ENCODE peak calls at places on chromosomes 11 and 22, in four cellular contexts. T is neural progenitor cell, M is PC-3, X is choroid plexus epithelial cell. J is an unnamed sample.

GRCh38 chr11:113073290-113073953 is 112.2 kb downstream of the NCAM1 start:
- DNase-seq in X (no peak), M (no peak), T (no peak), J (no peak)

GRCh38 chr22:24763872-24764485 is 10.5 kb downstream of the PIWIL3 start:
- DNase-seq in T (no peak), M (no peak), X (no peak), J (no peak)

GRCh38 chr11:102341844-102342318 is 5.1 kb upstream of the BIRC2 start:
- DNase-seq in X (peak), T (peak), M (peak), J (peak)

GRCh38 chr11:2589538-2589934 is 110.3 kb downstream of the KCNQ1OT1 start:
- DNase-seq in T (no peak), M (no peak), X (no peak), J (no peak)

GRCh38 chr11:30392221-30392784 is 69.4 kb downstream of the ARL14EP start:
- DNase-seq in M (no peak), T (no peak), X (peak), J (no peak)

GRCh38 chr11:108586600-108586999 is 7.0 kb downstream of the EXPH5 start:
- DNase-seq in X (no peak), T (no peak), M (peak), J (no peak)

GRCh38 chr11:77471520-77472234 is 2.2 kb downstream of the PAK1 start:
- DNase-seq in M (peak), X (peak), T (peak), J (no peak)

GRCh38 chr11:85791326-85791990 is 19.5 kb downstream of the SYTL2 start:
- DNase-seq in X (no peak), T (no peak), M (no peak), J (no peak)

GRCh38 chr11:83724704-83725114 is 438.5 kb upstream of the CCDC90B start:
- DNase-seq in X (peak), T (peak), M (peak), J (peak)

GRCh38 chr11:119044708-119045107 is 12.3 kb downstream of the HYOU1 start:
- DNase-seq in X (no peak), T (peak), M (no peak), J (no peak)

GRCh38 chr22:41367680-41368542 is 13.8 kb upstream of the TEF start:
- DNase-seq in X (peak), T (peak), M (no peak), J (no peak)

GRCh38 chr11:46930089-46930488 is 6.5 kb upstream of the CSTPP1 start:
- DNase-seq in X (peak), M (peak), T (no peak), J (no peak)

GRCh38 chr22:24181088-24181995 is at the start of gene SUSD2:
- DNase-seq in X (no peak), M (no peak), T (peak), J (no peak)

GRCh38 chr11:19116315-19116970 is 525 bp upstream of the ZDHHC13 start:
- DNase-seq in T (peak), M (no peak), X (no peak), J (no peak)

GRCh38 chr11:49995559-49995958 is 13.2 kb upstream of the OR4C12 start:
- DNase-seq in T (peak), M (peak), X (peak), J (peak)

GRCh38 chr22:29912605-29913398 is 29.8 kb downstream of the MTMR3 start:
- DNase-seq in T (no peak), X (peak), M (peak), J (no peak)

GRCh38 chr22:37353839-37354238 is 71.5 kb downstream of the CYTH4 start:
- DNase-seq in X (no peak), T (no peak), M (no peak), J (no peak)

GRCh38 chr11:65134240-65134951 is at the start of gene SYVN1:
- DNase-seq in M (peak), X (peak), T (peak), J (peak)

GRCh38 chr11:65625628-65626342 is 10.2 kb downstream of the PCNX3 start:
- DNase-seq in M (no peak), X (peak), T (peak), J (no peak)

GRCh38 chr22:25362215-25362882 is 142.9 kb downstream of the CRYBB2 start:
- DNase-seq in T (peak), X (peak), M (peak), J (peak)

GRCh38 chr11:124276081-124276480 is 19.9 kb downstream of the OR8G5 start:
- DNase-seq in T (no peak), M (peak), X (peak), J (no peak)

GRCh38 chr11:9094420-9094819 is 3.0 kb upstream of the SCUBE2 start:
- DNase-seq in M (no peak), T (no peak), X (no peak), J (no peak)

GRCh38 chr11:9092846-9093778 is 1.7 kb upstream of the SCUBE2 start:
- DNase-seq in T (no peak), M (peak), X (peak), J (peak)

GRCh38 chr11:9096427-9096826 is 5.0 kb upstream of the SCUBE2 start:
- DNase-seq in M (no peak), X (no peak), T (no peak), J (no peak)

GRCh38 chr11:9092085-9092484 is 686 bp upstream of the SCUBE2 start:
- DNase-seq in X (no peak), T (no peak), M (no peak), J (no peak)

GRCh38 chr11:9095421-9095820 is 4.0 kb upstream of the SCUBE2 start:
- DNase-seq in T (no peak), M (no peak), X (no peak), J (no peak)
- TF ChIP-seq CTCF in T (peak), M (peak), X (peak), J (no peak)

GRCh38 chr22:44776535-44777363 is 24.4 kb downstream of the ARHGAP8 start:
- DNase-seq in T (peak), M (no peak), X (peak), J (no peak)

GRCh38 chr22:44780876-44781275 is 28.5 kb downstream of the ARHGAP8 start:
- DNase-seq in X (no peak), T (no peak), M (no peak), J (no peak)

GRCh38 chr22:44773082-44773481 is 20.7 kb downstream of the ARHGAP8 start:
- DNase-seq in X (no peak), M (no peak), T (no peak), J (no peak)

GRCh38 chr22:44777364-44777756 is 25.0 kb downstream of the ARHGAP8 start:
- DNase-seq in X (no peak), T (no peak), M (no peak), J (no peak)

DNA sequence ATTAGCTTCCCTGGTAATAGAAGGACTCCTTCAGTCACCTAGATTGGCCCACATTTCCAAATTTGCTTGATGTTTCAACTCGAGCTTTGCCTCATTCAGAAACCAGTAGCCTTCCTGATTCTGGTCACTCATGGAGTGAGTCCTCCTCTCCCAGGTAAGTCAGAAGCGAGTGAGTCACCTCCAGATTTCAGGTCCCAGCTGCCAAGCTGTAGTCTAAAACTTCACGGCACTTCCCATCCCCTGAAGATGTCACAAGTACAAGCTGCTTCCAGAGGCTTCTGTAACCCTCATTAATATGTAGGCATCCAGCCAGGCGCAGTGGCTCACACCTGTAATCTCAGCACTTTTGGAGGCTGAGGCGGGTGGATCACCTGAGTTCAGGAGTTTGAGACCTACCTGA is 23.5 kb downstream of the ARHGAP8 start:
- DNase-seq in M (peak), T (no peak), X (no peak), J (peak)
- TF ChIP-seq CTCF in M (no peak), T (no peak), X (no peak), J (no peak)

GRCh38 chr22:38824587-38824986 is 19.2 kb downstream of the NPTXR start:
- DNase-seq in X (peak), M (peak), T (peak), J (peak)
- TF ChIP-seq CTCF in X (peak), M (peak), T (peak), J (peak)

GRCh38 chr11:10181811-10182210 is 112.2 kb downstream of the SBF2 start:
- DNase-seq in M (peak), X (peak), T (no peak), J (peak)
- TF ChIP-seq CTCF in M (peak), X (peak), T (peak), J (peak)

GRCh38 chr11:1041936-1042608 is 5.6 kb upstream of the MUC6 start:
- DNase-seq in T (no peak), M (no peak), X (peak), J (peak)
- TF ChIP-seq CTCF in T (no peak), M (no peak), X (peak), J (no peak)

GRCh38 chr11:12052676-12053605 is 44.5 kb upstream of the DKK3 start:
- DNase-seq in M (no peak), T (no peak), X (no peak), J (peak)
- TF ChIP-seq CTCF in M (peak), T (no peak), X (peak), J (no peak)